ENCODE peak calls at places on chromosomes 7 and 10, in five cellular contexts. One of them, this sample, is unnamed.

GRCh38 chr10:12186324-12186723 is 9.4 kb downstream of the NUDT5 start:
- DNase-seq in heart left ventricle: no peak
- DNase-seq in K562: no peak
- DNase-seq in endothelial cell of umbilical vein: peak
- DNase-seq in stomach: no peak
- DNase-seq in this sample: no peak

GRCh38 chr7:75715864-75716263 is 22.9 kb downstream of the HIP1 start:
- DNase-seq in heart left ventricle: no peak
- DNase-seq in K562: no peak
- DNase-seq in endothelial cell of umbilical vein: no peak
- DNase-seq in stomach: no peak
- DNase-seq in this sample: no peak

GRCh38 chr7:24778543-24779282 is 21.4 kb upstream of the GSDME start:
- DNase-seq in heart left ventricle: no peak
- DNase-seq in K562: no peak
- DNase-seq in endothelial cell of umbilical vein: no peak
- DNase-seq in stomach: no peak
- DNase-seq in this sample: peak

GRCh38 chr10:86263209-86263608 is 103.4 kb downstream of the GRID1 start:
- DNase-seq in heart left ventricle: no peak
- DNase-seq in K562: no peak
- DNase-seq in endothelial cell of umbilical vein: no peak
- DNase-seq in stomach: peak
- DNase-seq in this sample: no peak

GRCh38 chr10:62861507-62861906 is 45.3 kb upstream of the EGR2 start:
- DNase-seq in heart left ventricle: no peak
- DNase-seq in K562: no peak
- DNase-seq in endothelial cell of umbilical vein: no peak
- DNase-seq in stomach: no peak
- DNase-seq in this sample: no peak

GRCh38 chr10:114401195-114401741 is 3.0 kb downstream of the AFAP1L2 start:
- DNase-seq in heart left ventricle: no peak
- DNase-seq in K562: no peak
- DNase-seq in endothelial cell of umbilical vein: no peak
- DNase-seq in stomach: peak
- DNase-seq in this sample: no peak

GRCh38 chr7:11206131-11206921 is 232.7 kb downstream of the PHF14 start:
- DNase-seq in heart left ventricle: no peak
- DNase-seq in K562: no peak
- DNase-seq in endothelial cell of umbilical vein: peak
- DNase-seq in stomach: no peak
- DNase-seq in this sample: no peak

GRCh38 chr7:141362580-141363435 is 188.4 kb upstream of the AGK start:
- DNase-seq in heart left ventricle: no peak
- DNase-seq in K562: no peak
- DNase-seq in endothelial cell of umbilical vein: peak
- DNase-seq in stomach: no peak
- DNase-seq in this sample: no peak

GRCh38 chr10:59611048-59611447 is 98.6 kb downstream of the SLC16A9 start:
- DNase-seq in heart left ventricle: no peak
- DNase-seq in K562: no peak
- DNase-seq in endothelial cell of umbilical vein: no peak
- DNase-seq in stomach: no peak
- DNase-seq in this sample: no peak

GRCh38 chr10:131469551-131469950 is 158.0 kb upstream of the TCERG1L start:
- DNase-seq in heart left ventricle: no peak
- DNase-seq in K562: no peak
- DNase-seq in endothelial cell of umbilical vein: no peak
- DNase-seq in stomach: no peak
- DNase-seq in this sample: no peak

GRCh38 chr10:124156524-124157225 is 63.3 kb upstream of the CHST15 start:
- DNase-seq in heart left ventricle: no peak
- DNase-seq in K562: no peak
- DNase-seq in endothelial cell of umbilical vein: peak
- DNase-seq in stomach: peak
- DNase-seq in this sample: no peak

GRCh38 chr10:130369645-130370381 is 233.6 kb downstream of the GLRX3 start:
- DNase-seq in heart left ventricle: no peak
- DNase-seq in K562: no peak
- DNase-seq in endothelial cell of umbilical vein: no peak
- DNase-seq in stomach: no peak
- DNase-seq in this sample: no peak

GRCh38 chr7:154767821-154768415 is 235.0 kb downstream of the PAXIP1 start:
- DNase-seq in heart left ventricle: no peak
- DNase-seq in K562: no peak
- DNase-seq in endothelial cell of umbilical vein: no peak
- DNase-seq in stomach: no peak
- DNase-seq in this sample: no peak

GRCh38 chr7:155795401-155795800 is 16.9 kb downstream of the SHH start:
- DNase-seq in heart left ventricle: peak
- DNase-seq in K562: no peak
- DNase-seq in endothelial cell of umbilical vein: no peak
- DNase-seq in stomach: no peak
- DNase-seq in this sample: no peak

GRCh38 chr7:21256310-21256877 is 171.5 kb upstream of the SP4 start:
- DNase-seq in heart left ventricle: no peak
- DNase-seq in K562: no peak
- DNase-seq in endothelial cell of umbilical vein: peak
- DNase-seq in stomach: no peak
- DNase-seq in this sample: peak

GRCh38 chr10:62617702-62618451 is 186.6 kb upstream of the ADO start:
- DNase-seq in heart left ventricle: no peak
- DNase-seq in K562: no peak
- DNase-seq in endothelial cell of umbilical vein: no peak
- DNase-seq in stomach: no peak
- DNase-seq in this sample: no peak

GRCh38 chr10:97818572-97818971 is 31.1 kb upstream of the GOLGA7B start:
- DNase-seq in heart left ventricle: no peak
- DNase-seq in K562: no peak
- DNase-seq in endothelial cell of umbilical vein: no peak
- DNase-seq in stomach: no peak
- DNase-seq in this sample: no peak

GRCh38 chr10:130885021-130885655 is 426.4 kb downstream of the TCERG1L start:
- DNase-seq in heart left ventricle: no peak
- DNase-seq in K562: no peak
- DNase-seq in endothelial cell of umbilical vein: no peak
- DNase-seq in stomach: no peak
- DNase-seq in this sample: no peak

GRCh38 chr7:21941570-21942224 is 4.0 kb downstream of the CDCA7L start:
- DNase-seq in heart left ventricle: no peak
- DNase-seq in K562: no peak
- DNase-seq in endothelial cell of umbilical vein: no peak
- DNase-seq in stomach: peak
- DNase-seq in this sample: peak

GRCh38 chr7:5666361-5666760 is 115.1 kb downstream of the RNF216 start:
- DNase-seq in heart left ventricle: no peak
- DNase-seq in K562: no peak
- DNase-seq in endothelial cell of umbilical vein: no peak
- DNase-seq in stomach: no peak
- DNase-seq in this sample: no peak

GRCh38 chr10:7409045-7409731 is 1.6 kb downstream of the SFMBT2 start:
- DNase-seq in heart left ventricle: peak
- DNase-seq in K562: peak
- DNase-seq in endothelial cell of umbilical vein: no peak
- DNase-seq in stomach: no peak
- DNase-seq in this sample: peak

GRCh38 chr7:87318741-87319140 is 26.7 kb upstream of the CROT start:
- DNase-seq in heart left ventricle: no peak
- DNase-seq in K562: no peak
- DNase-seq in endothelial cell of umbilical vein: no peak
- DNase-seq in stomach: no peak
- DNase-seq in this sample: no peak

GRCh38 chr10:70597856-70598815 is 4.4 kb downstream of the PRF1 start:
- DNase-seq in heart left ventricle: no peak
- DNase-seq in K562: no peak
- DNase-seq in endothelial cell of umbilical vein: no peak
- DNase-seq in stomach: no peak
- DNase-seq in this sample: no peak

GRCh38 chr7:44122529-44122928 is 819 bp downstream of the POLD2 start:
- DNase-seq in heart left ventricle: no peak
- DNase-seq in K562: no peak
- DNase-seq in endothelial cell of umbilical vein: no peak
- DNase-seq in stomach: no peak
- DNase-seq in this sample: no peak

GRCh38 chr10:371515-371914 is 236.3 kb downstream of the ZMYND11 start:
- DNase-seq in heart left ventricle: no peak
- DNase-seq in K562: no peak
- DNase-seq in endothelial cell of umbilical vein: no peak
- DNase-seq in stomach: no peak
- DNase-seq in this sample: no peak

GRCh38 chr10:69407621-69408301 is 9.0 kb downstream of the TACR2 start:
- DNase-seq in heart left ventricle: peak
- DNase-seq in K562: peak
- DNase-seq in endothelial cell of umbilical vein: peak
- DNase-seq in stomach: no peak
- DNase-seq in this sample: peak

GRCh38 chr10:34816067-34817002 is 1.2 kb upstream of the PARD3 start:
- DNase-seq in heart left ventricle: no peak
- DNase-seq in K562: no peak
- DNase-seq in endothelial cell of umbilical vein: peak
- DNase-seq in stomach: no peak
- DNase-seq in this sample: peak

GRCh38 chr10:1034758-1035157 is 9.1 kb upstream of the IDI2 start:
- DNase-seq in heart left ventricle: no peak
- DNase-seq in K562: no peak
- DNase-seq in endothelial cell of umbilical vein: no peak
- DNase-seq in stomach: no peak
- DNase-seq in this sample: no peak

GRCh38 chr10:63520463-63521388 is 475 bp upstream of the REEP3 start:
- DNase-seq in heart left ventricle: peak
- DNase-seq in K562: peak
- DNase-seq in endothelial cell of umbilical vein: peak
- DNase-seq in stomach: peak
- DNase-seq in this sample: no peak

GRCh38 chr10:124516998-124517397 is 55.4 kb downstream of the LHPP start:
- DNase-seq in heart left ventricle: no peak
- DNase-seq in K562: no peak
- DNase-seq in endothelial cell of umbilical vein: no peak
- DNase-seq in stomach: no peak
- DNase-seq in this sample: no peak

GRCh38 chr7:47288060-47288459 is 293.9 kb downstream of the TNS3 start:
- DNase-seq in heart left ventricle: no peak
- DNase-seq in K562: no peak
- DNase-seq in endothelial cell of umbilical vein: no peak
- DNase-seq in stomach: no peak
- DNase-seq in this sample: no peak

GRCh38 chr7:98470131-98470985 is 69.5 kb upstream of the BAIAP2L1 start:
- DNase-seq in heart left ventricle: no peak
- DNase-seq in K562: peak
- DNase-seq in endothelial cell of umbilical vein: no peak
- DNase-seq in stomach: peak
- DNase-seq in this sample: peak
- TF ChIP-seq POLR2A in heart left ventricle: no peak
- TF ChIP-seq POLR2A in K562: no peak
- TF ChIP-seq POLR2A in endothelial cell of umbilical vein: no peak
- TF ChIP-seq POLR2A in stomach: no peak
- TF ChIP-seq POLR2A in this sample: no peak

GRCh38 chr7:1555813-1556540 is at the start of gene TMEM184A:
- DNase-seq in heart left ventricle: peak
- DNase-seq in K562: peak
- DNase-seq in endothelial cell of umbilical vein: no peak
- DNase-seq in stomach: peak
- DNase-seq in this sample: peak
- TF ChIP-seq POLR2A in heart left ventricle: no peak
- TF ChIP-seq POLR2A in K562: no peak
- TF ChIP-seq POLR2A in endothelial cell of umbilical vein: no peak
- TF ChIP-seq POLR2A in stomach: no peak
- TF ChIP-seq POLR2A in this sample: no peak

DNA sequence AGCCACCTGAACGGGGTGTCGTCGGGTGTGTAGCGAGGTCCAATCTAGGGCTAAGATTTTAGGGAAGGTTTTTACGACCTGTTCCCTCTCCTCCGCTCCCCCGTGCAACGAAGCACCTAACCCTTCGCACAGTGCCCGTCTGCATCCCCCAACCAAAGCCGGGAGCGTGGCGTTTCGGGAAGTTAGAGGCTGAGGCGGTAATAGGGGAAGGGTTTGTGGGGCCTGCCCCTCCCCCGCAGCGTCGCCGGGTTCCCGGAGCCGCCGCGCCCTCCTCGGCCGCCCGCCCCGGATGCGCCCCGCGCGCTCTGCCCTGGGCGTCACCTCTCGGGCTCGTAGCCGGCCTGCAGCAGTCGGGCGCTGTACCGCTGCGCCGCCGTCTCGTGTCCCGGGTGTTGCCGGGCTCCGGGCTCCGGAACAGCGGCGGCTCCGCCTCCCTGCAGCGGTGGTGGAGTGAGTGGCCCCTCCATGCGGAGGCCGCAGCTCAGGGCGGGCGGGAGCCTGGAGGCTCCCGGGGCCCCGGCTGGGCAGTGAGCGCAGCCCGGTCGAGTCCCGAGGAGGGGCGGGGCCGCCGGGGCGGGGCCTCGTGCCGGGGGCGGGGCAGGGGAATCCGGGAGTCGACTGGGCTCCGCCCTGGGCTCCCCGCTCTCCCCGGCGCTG is at the start of gene IMPDH1:
- DNase-seq in heart left ventricle: peak
- DNase-seq in K562: peak
- DNase-seq in endothelial cell of umbilical vein: no peak
- DNase-seq in stomach: peak
- DNase-seq in this sample: peak
- TF ChIP-seq POLR2A in heart left ventricle: peak
- TF ChIP-seq POLR2A in K562: peak
- TF ChIP-seq POLR2A in endothelial cell of umbilical vein: peak
- TF ChIP-seq POLR2A in stomach: no peak
- TF ChIP-seq POLR2A in this sample: no peak

GRCh38 chr10:5741276-5741675 is 56.6 kb downstream of the TASOR2 start:
- DNase-seq in heart left ventricle: no peak
- DNase-seq in K562: no peak
- DNase-seq in endothelial cell of umbilical vein: no peak
- DNase-seq in stomach: no peak
- DNase-seq in this sample: no peak
- TF ChIP-seq POLR2A in heart left ventricle: no peak
- TF ChIP-seq POLR2A in K562: no peak
- TF ChIP-seq POLR2A in endothelial cell of umbilical vein: no peak
- TF ChIP-seq POLR2A in stomach: no peak
- TF ChIP-seq POLR2A in this sample: no peak

GRCh38 chr10:117884088-117884487 is 162.7 kb downstream of the RAB11FIP2 start:
- DNase-seq in heart left ventricle: no peak
- DNase-seq in K562: no peak
- DNase-seq in endothelial cell of umbilical vein: no peak
- DNase-seq in stomach: no peak
- DNase-seq in this sample: no peak

GRCh38 chr10:117884592-117884991 is 162.1 kb downstream of the RAB11FIP2 start:
- DNase-seq in heart left ventricle: no peak
- DNase-seq in K562: no peak
- DNase-seq in endothelial cell of umbilical vein: no peak
- DNase-seq in stomach: no peak
- DNase-seq in this sample: no peak

GRCh38 chr10:117878626-117879025 is 168.1 kb downstream of the RAB11FIP2 start:
- DNase-seq in heart left ventricle: no peak
- DNase-seq in K562: no peak
- DNase-seq in endothelial cell of umbilical vein: no peak
- DNase-seq in stomach: no peak
- DNase-seq in this sample: no peak
- TF ChIP-seq POLR2A in heart left ventricle: no peak
- TF ChIP-seq POLR2A in K562: no peak
- TF ChIP-seq POLR2A in endothelial cell of umbilical vein: no peak
- TF ChIP-seq POLR2A in stomach: no peak
- TF ChIP-seq POLR2A in this sample: no peak

GRCh38 chr10:101694056-101694673 is 805 bp downstream of the FBXW4 start:
- DNase-seq in heart left ventricle: peak
- DNase-seq in K562: peak
- DNase-seq in endothelial cell of umbilical vein: peak
- DNase-seq in stomach: peak
- DNase-seq in this sample: peak
- TF ChIP-seq POLR2A in heart left ventricle: peak
- TF ChIP-seq POLR2A in K562: peak
- TF ChIP-seq POLR2A in endothelial cell of umbilical vein: peak
- TF ChIP-seq POLR2A in stomach: no peak
- TF ChIP-seq POLR2A in this sample: peak

GRCh38 chr10:3239066-3239919 is 66.7 kb upstream of the PITRM1 start:
- DNase-seq in heart left ventricle: peak
- DNase-seq in K562: peak
- DNase-seq in endothelial cell of umbilical vein: peak
- DNase-seq in stomach: peak
- DNase-seq in this sample: peak
- TF ChIP-seq POLR2A in heart left ventricle: no peak
- TF ChIP-seq POLR2A in K562: no peak
- TF ChIP-seq POLR2A in endothelial cell of umbilical vein: no peak
- TF ChIP-seq POLR2A in stomach: no peak
- TF ChIP-seq POLR2A in this sample: no peak